ENCODE peak calls at places on chromosomes 16 and 17, in nine cellular contexts. One of them, this sample, is unnamed. For H3K9me3, the result is how much of the 10 kb centered on the place peaks cover.

GRCh38 chr17:50146927-50147640 is 3.4 kb downstream of the PPP1R9B start:
- DNase-seq in mucosa of descending colon: peak
- DNase-seq in ascending aorta: peak
- DNase-seq in small intestine: no peak
- DNase-seq in naive thymus-derived CD4-positive, alpha-beta T cell: no peak
- DNase-seq in IMR-90: no peak
- DNase-seq in SJCRH30: no peak
- DNase-seq in psoas muscle: peak
- DNase-seq in GM23248: peak
- DNase-seq in this sample: no peak

GRCh38 chr17:3038941-3039340 is 24.5 kb downstream of the OR1D5 start:
- DNase-seq in GM23248: no peak
- DNase-seq in small intestine: no peak
- DNase-seq in SJCRH30: no peak
- DNase-seq in IMR-90: no peak
- DNase-seq in naive thymus-derived CD4-positive, alpha-beta T cell: no peak
- DNase-seq in mucosa of descending colon: no peak
- DNase-seq in ascending aorta: no peak
- DNase-seq in psoas muscle: no peak
- DNase-seq in this sample: no peak

GRCh38 chr17:19753049-19753444 is 4.9 kb upstream of the ALDH3A1 start:
- DNase-seq in GM23248: peak
- DNase-seq in mucosa of descending colon: peak
- DNase-seq in IMR-90: peak
- DNase-seq in SJCRH30: no peak
- DNase-seq in naive thymus-derived CD4-positive, alpha-beta T cell: no peak
- DNase-seq in psoas muscle: peak
- DNase-seq in small intestine: peak
- DNase-seq in ascending aorta: peak
- DNase-seq in this sample: no peak

GRCh38 chr17:81453712-81454111 is 58.5 kb downstream of the BAHCC1 start:
- DNase-seq in IMR-90: no peak
- DNase-seq in psoas muscle: no peak
- DNase-seq in mucosa of descending colon: no peak
- DNase-seq in SJCRH30: no peak
- DNase-seq in GM23248: no peak
- DNase-seq in small intestine: no peak
- DNase-seq in ascending aorta: no peak
- DNase-seq in naive thymus-derived CD4-positive, alpha-beta T cell: peak
- DNase-seq in this sample: no peak

GRCh38 chr16:85315871-85316270 is 203.6 kb upstream of the CIBAR2 start:
- DNase-seq in naive thymus-derived CD4-positive, alpha-beta T cell: no peak
- DNase-seq in small intestine: no peak
- DNase-seq in psoas muscle: no peak
- DNase-seq in mucosa of descending colon: peak
- DNase-seq in IMR-90: no peak
- DNase-seq in ascending aorta: no peak
- DNase-seq in GM23248: no peak
- DNase-seq in SJCRH30: no peak
- DNase-seq in this sample: no peak

GRCh38 chr17:65495255-65496060 is 66.0 kb downstream of the AXIN2 start:
- DNase-seq in IMR-90: no peak
- DNase-seq in mucosa of descending colon: peak
- DNase-seq in psoas muscle: no peak
- DNase-seq in SJCRH30: no peak
- DNase-seq in small intestine: peak
- DNase-seq in ascending aorta: peak
- DNase-seq in GM23248: no peak
- DNase-seq in naive thymus-derived CD4-positive, alpha-beta T cell: peak
- DNase-seq in this sample: no peak

GRCh38 chr16:51982715-51983680 is 563.9 kb downstream of the TOX3 start:
- DNase-seq in ascending aorta: no peak
- DNase-seq in mucosa of descending colon: no peak
- DNase-seq in GM23248: peak
- DNase-seq in psoas muscle: no peak
- DNase-seq in naive thymus-derived CD4-positive, alpha-beta T cell: peak
- DNase-seq in small intestine: peak
- DNase-seq in IMR-90: peak
- DNase-seq in SJCRH30: peak
- DNase-seq in this sample: peak

GRCh38 chr16:11145173-11145820 is 110.7 kb downstream of the SOCS1 start:
- DNase-seq in psoas muscle: peak
- DNase-seq in SJCRH30: no peak
- DNase-seq in IMR-90: peak
- DNase-seq in small intestine: no peak
- DNase-seq in GM23248: peak
- DNase-seq in naive thymus-derived CD4-positive, alpha-beta T cell: no peak
- DNase-seq in mucosa of descending colon: no peak
- DNase-seq in ascending aorta: no peak
- DNase-seq in this sample: no peak

GRCh38 chr17:50208611-50209061 is 7.2 kb upstream of the COL1A1 start:
- DNase-seq in IMR-90: no peak
- DNase-seq in mucosa of descending colon: no peak
- DNase-seq in GM23248: peak
- DNase-seq in naive thymus-derived CD4-positive, alpha-beta T cell: no peak
- DNase-seq in psoas muscle: no peak
- DNase-seq in ascending aorta: peak
- DNase-seq in small intestine: no peak
- DNase-seq in SJCRH30: no peak
- DNase-seq in this sample: peak

GRCh38 chr16:35559911-35560636 is 2100.7 kb downstream of the TP53TG3F start:
- DNase-seq in ascending aorta: no peak
- DNase-seq in psoas muscle: no peak
- DNase-seq in mucosa of descending colon: no peak
- DNase-seq in GM23248: no peak
- DNase-seq in small intestine: no peak
- DNase-seq in IMR-90: no peak
- DNase-seq in SJCRH30: no peak
- DNase-seq in naive thymus-derived CD4-positive, alpha-beta T cell: no peak
- DNase-seq in this sample: no peak
- H3K9me3 ChIP-seq in ascending aorta: under half
- H3K9me3 ChIP-seq in psoas muscle: under half
- H3K9me3 ChIP-seq in mucosa of descending colon: half or more
- H3K9me3 ChIP-seq in GM23248: under half
- H3K9me3 ChIP-seq in small intestine: under half
- H3K9me3 ChIP-seq in IMR-90: under half
- H3K9me3 ChIP-seq in SJCRH30: under half
- H3K9me3 ChIP-seq in naive thymus-derived CD4-positive, alpha-beta T cell: under half
- H3K9me3 ChIP-seq in this sample: under half

GRCh38 chr17:83189013-83189672 is 109.7 kb downstream of the METRNL start:
- DNase-seq in IMR-90: no peak
- DNase-seq in naive thymus-derived CD4-positive, alpha-beta T cell: no peak
- DNase-seq in SJCRH30: no peak
- DNase-seq in small intestine: no peak
- DNase-seq in psoas muscle: peak
- DNase-seq in mucosa of descending colon: peak
- DNase-seq in ascending aorta: peak
- DNase-seq in GM23248: no peak
- DNase-seq in this sample: no peak

GRCh38 chr17:83186751-83187421 is 107.5 kb downstream of the METRNL start:
- DNase-seq in GM23248: no peak
- DNase-seq in mucosa of descending colon: peak
- DNase-seq in naive thymus-derived CD4-positive, alpha-beta T cell: no peak
- DNase-seq in SJCRH30: no peak
- DNase-seq in small intestine: no peak
- DNase-seq in ascending aorta: peak
- DNase-seq in IMR-90: no peak
- DNase-seq in psoas muscle: peak
- DNase-seq in this sample: no peak

GRCh38 chr17:83189673-83190385 is 110.4 kb downstream of the METRNL start:
- DNase-seq in ascending aorta: peak
- DNase-seq in mucosa of descending colon: peak
- DNase-seq in naive thymus-derived CD4-positive, alpha-beta T cell: no peak
- DNase-seq in SJCRH30: peak
- DNase-seq in IMR-90: peak
- DNase-seq in GM23248: peak
- DNase-seq in small intestine: no peak
- DNase-seq in psoas muscle: peak
- DNase-seq in this sample: no peak

GRCh38 chr17:83186226-83186625 is 106.8 kb downstream of the METRNL start:
- DNase-seq in naive thymus-derived CD4-positive, alpha-beta T cell: no peak
- DNase-seq in psoas muscle: peak
- DNase-seq in small intestine: no peak
- DNase-seq in IMR-90: no peak
- DNase-seq in GM23248: peak
- DNase-seq in SJCRH30: peak
- DNase-seq in ascending aorta: peak
- DNase-seq in mucosa of descending colon: peak
- DNase-seq in this sample: no peak

GRCh38 chr17:83187782-83188311 is 108.4 kb downstream of the METRNL start:
- DNase-seq in mucosa of descending colon: no peak
- DNase-seq in psoas muscle: peak
- DNase-seq in naive thymus-derived CD4-positive, alpha-beta T cell: no peak
- DNase-seq in GM23248: peak
- DNase-seq in IMR-90: no peak
- DNase-seq in SJCRH30: no peak
- DNase-seq in small intestine: no peak
- DNase-seq in ascending aorta: peak
- DNase-seq in this sample: no peak
- H3K9me3 ChIP-seq in mucosa of descending colon: under half
- H3K9me3 ChIP-seq in psoas muscle: under half
- H3K9me3 ChIP-seq in naive thymus-derived CD4-positive, alpha-beta T cell: under half
- H3K9me3 ChIP-seq in GM23248: under half
- H3K9me3 ChIP-seq in IMR-90: under half
- H3K9me3 ChIP-seq in SJCRH30: under half
- H3K9me3 ChIP-seq in small intestine: under half
- H3K9me3 ChIP-seq in ascending aorta: under half
- H3K9me3 ChIP-seq in this sample: under half

GRCh38 chr17:48619821-48620496 is 4.9 kb upstream of the HOXB8 start:
- DNase-seq in ascending aorta: no peak
- DNase-seq in small intestine: no peak
- DNase-seq in IMR-90: no peak
- DNase-seq in naive thymus-derived CD4-positive, alpha-beta T cell: no peak
- DNase-seq in psoas muscle: no peak
- DNase-seq in GM23248: no peak
- DNase-seq in SJCRH30: no peak
- DNase-seq in mucosa of descending colon: peak
- DNase-seq in this sample: no peak
- H3K9me3 ChIP-seq in ascending aorta: under half
- H3K9me3 ChIP-seq in small intestine: under half
- H3K9me3 ChIP-seq in IMR-90: under half
- H3K9me3 ChIP-seq in naive thymus-derived CD4-positive, alpha-beta T cell: under half
- H3K9me3 ChIP-seq in psoas muscle: under half
- H3K9me3 ChIP-seq in GM23248: under half
- H3K9me3 ChIP-seq in SJCRH30: under half
- H3K9me3 ChIP-seq in mucosa of descending colon: under half
- H3K9me3 ChIP-seq in this sample: under half

DNA sequence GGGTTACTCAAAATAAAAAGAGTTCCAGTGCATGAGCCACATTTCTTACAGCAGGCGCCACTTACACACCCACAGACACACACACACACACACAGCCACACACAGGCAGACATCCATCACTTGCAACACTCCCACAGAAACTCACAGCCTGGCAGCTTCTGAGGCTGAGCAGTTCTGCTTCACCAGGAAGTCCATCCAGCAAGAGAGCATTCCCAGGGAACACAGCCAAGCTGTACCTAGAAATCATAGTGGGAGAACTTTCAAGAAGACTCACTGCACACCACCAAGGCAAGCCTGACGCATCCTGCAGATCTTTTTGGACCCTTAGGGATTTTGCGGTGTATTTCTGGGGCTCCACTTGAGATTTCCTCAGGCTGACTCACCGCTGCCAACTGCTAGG is 140.9 kb upstream of the WSB1 start:
- DNase-seq in ascending aorta: no peak
- DNase-seq in SJCRH30: no peak
- DNase-seq in mucosa of descending colon: peak
- DNase-seq in GM23248: peak
- DNase-seq in small intestine: no peak
- DNase-seq in psoas muscle: peak
- DNase-seq in naive thymus-derived CD4-positive, alpha-beta T cell: no peak
- DNase-seq in IMR-90: peak
- DNase-seq in this sample: no peak
- H3K9me3 ChIP-seq in ascending aorta: under half
- H3K9me3 ChIP-seq in SJCRH30: under half
- H3K9me3 ChIP-seq in mucosa of descending colon: under half
- H3K9me3 ChIP-seq in GM23248: under half
- H3K9me3 ChIP-seq in small intestine: under half
- H3K9me3 ChIP-seq in psoas muscle: under half
- H3K9me3 ChIP-seq in naive thymus-derived CD4-positive, alpha-beta T cell: under half
- H3K9me3 ChIP-seq in IMR-90: under half
- H3K9me3 ChIP-seq in this sample: under half